ENCODE peak calls at places on chromosomes 4 and X, in nine cellular contexts. One of them, this sample, is unnamed. For H3K9me3, the result is how much of the 10 kb centered on the place peaks cover.

GRCh38 chr4:88792821-88793220 is 95.2 kb upstream of the NAP1L5 start:
- DNase-seq in GM12878: no peak
- DNase-seq in stomach: no peak
- DNase-seq in sigmoid colon: no peak
- DNase-seq in ovary: no peak
- DNase-seq in tibial nerve: no peak
- DNase-seq in esophagus muscularis mucosa: no peak
- DNase-seq in K562: no peak
- DNase-seq in A549: no peak
- DNase-seq in this sample: no peak

GRCh38 chr4:78512357-78512920 is 39.1 kb upstream of the ANXA3 start:
- DNase-seq in esophagus muscularis mucosa: no peak
- DNase-seq in tibial nerve: no peak
- DNase-seq in sigmoid colon: no peak
- DNase-seq in GM12878: no peak
- DNase-seq in A549: no peak
- DNase-seq in K562: no peak
- DNase-seq in ovary: no peak
- DNase-seq in stomach: peak
- DNase-seq in this sample: no peak

GRCh38 chr4:105246712-105247111 is 100.0 kb downstream of the TET2 start:
- DNase-seq in sigmoid colon: no peak
- DNase-seq in esophagus muscularis mucosa: no peak
- DNase-seq in stomach: no peak
- DNase-seq in K562: no peak
- DNase-seq in ovary: no peak
- DNase-seq in GM12878: no peak
- DNase-seq in A549: no peak
- DNase-seq in tibial nerve: no peak
- DNase-seq in this sample: no peak

GRCh38 chrX:1661048-1661921 is 46.4 kb downstream of the ASMT start:
- DNase-seq in ovary: no peak
- DNase-seq in stomach: peak
- DNase-seq in A549: no peak
- DNase-seq in GM12878: peak
- DNase-seq in tibial nerve: no peak
- DNase-seq in sigmoid colon: no peak
- DNase-seq in esophagus muscularis mucosa: no peak
- DNase-seq in K562: peak
- DNase-seq in this sample: no peak

GRCh38 chr4:185660340-185660739 is 125.0 kb upstream of the PDLIM3 start:
- DNase-seq in sigmoid colon: no peak
- DNase-seq in esophagus muscularis mucosa: no peak
- DNase-seq in ovary: no peak
- DNase-seq in K562: no peak
- DNase-seq in GM12878: no peak
- DNase-seq in tibial nerve: no peak
- DNase-seq in stomach: no peak
- DNase-seq in A549: no peak
- DNase-seq in this sample: no peak

GRCh38 chr4:15040916-15041463 is 38.7 kb downstream of the CPEB2 start:
- DNase-seq in GM12878: no peak
- DNase-seq in tibial nerve: no peak
- DNase-seq in stomach: no peak
- DNase-seq in sigmoid colon: no peak
- DNase-seq in ovary: no peak
- DNase-seq in esophagus muscularis mucosa: no peak
- DNase-seq in A549: no peak
- DNase-seq in K562: no peak
- DNase-seq in this sample: no peak

GRCh38 chr4:108941914-108942379 is 179.1 kb upstream of the ETNPPL start:
- DNase-seq in esophagus muscularis mucosa: no peak
- DNase-seq in K562: no peak
- DNase-seq in A549: no peak
- DNase-seq in tibial nerve: no peak
- DNase-seq in GM12878: no peak
- DNase-seq in sigmoid colon: no peak
- DNase-seq in ovary: no peak
- DNase-seq in stomach: no peak
- DNase-seq in this sample: no peak

GRCh38 chrX:41144873-41145272 is 59.6 kb downstream of the USP9X start:
- DNase-seq in sigmoid colon: no peak
- DNase-seq in esophagus muscularis mucosa: no peak
- DNase-seq in tibial nerve: no peak
- DNase-seq in A549: no peak
- DNase-seq in ovary: no peak
- DNase-seq in GM12878: no peak
- DNase-seq in K562: no peak
- DNase-seq in stomach: no peak
- DNase-seq in this sample: no peak

GRCh38 chrX:122943918-122944317 is 240.2 kb upstream of the GRIA3 start:
- DNase-seq in ovary: no peak
- DNase-seq in A549: no peak
- DNase-seq in esophagus muscularis mucosa: no peak
- DNase-seq in tibial nerve: no peak
- DNase-seq in K562: no peak
- DNase-seq in GM12878: no peak
- DNase-seq in sigmoid colon: no peak
- DNase-seq in stomach: no peak
- DNase-seq in this sample: no peak

GRCh38 chr4:2647403-2648158 is 108.6 kb downstream of the TNIP2 start:
- DNase-seq in esophagus muscularis mucosa: no peak
- DNase-seq in sigmoid colon: peak
- DNase-seq in A549: no peak
- DNase-seq in tibial nerve: no peak
- DNase-seq in GM12878: no peak
- DNase-seq in K562: no peak
- DNase-seq in ovary: no peak
- DNase-seq in stomach: no peak
- DNase-seq in this sample: peak

GRCh38 chr4:110049951-110050925 is 137.6 kb downstream of the EGF start:
- DNase-seq in ovary: no peak
- DNase-seq in esophagus muscularis mucosa: peak
- DNase-seq in sigmoid colon: no peak
- DNase-seq in GM12878: peak
- DNase-seq in A549: peak
- DNase-seq in K562: peak
- DNase-seq in tibial nerve: peak
- DNase-seq in stomach: peak
- DNase-seq in this sample: no peak

GRCh38 chrX:31546130-31546529 is 474.3 kb upstream of the FTHL17 start:
- DNase-seq in stomach: no peak
- DNase-seq in tibial nerve: no peak
- DNase-seq in GM12878: no peak
- DNase-seq in sigmoid colon: no peak
- DNase-seq in esophagus muscularis mucosa: no peak
- DNase-seq in ovary: no peak
- DNase-seq in A549: no peak
- DNase-seq in K562: peak
- DNase-seq in this sample: no peak

DNA sequence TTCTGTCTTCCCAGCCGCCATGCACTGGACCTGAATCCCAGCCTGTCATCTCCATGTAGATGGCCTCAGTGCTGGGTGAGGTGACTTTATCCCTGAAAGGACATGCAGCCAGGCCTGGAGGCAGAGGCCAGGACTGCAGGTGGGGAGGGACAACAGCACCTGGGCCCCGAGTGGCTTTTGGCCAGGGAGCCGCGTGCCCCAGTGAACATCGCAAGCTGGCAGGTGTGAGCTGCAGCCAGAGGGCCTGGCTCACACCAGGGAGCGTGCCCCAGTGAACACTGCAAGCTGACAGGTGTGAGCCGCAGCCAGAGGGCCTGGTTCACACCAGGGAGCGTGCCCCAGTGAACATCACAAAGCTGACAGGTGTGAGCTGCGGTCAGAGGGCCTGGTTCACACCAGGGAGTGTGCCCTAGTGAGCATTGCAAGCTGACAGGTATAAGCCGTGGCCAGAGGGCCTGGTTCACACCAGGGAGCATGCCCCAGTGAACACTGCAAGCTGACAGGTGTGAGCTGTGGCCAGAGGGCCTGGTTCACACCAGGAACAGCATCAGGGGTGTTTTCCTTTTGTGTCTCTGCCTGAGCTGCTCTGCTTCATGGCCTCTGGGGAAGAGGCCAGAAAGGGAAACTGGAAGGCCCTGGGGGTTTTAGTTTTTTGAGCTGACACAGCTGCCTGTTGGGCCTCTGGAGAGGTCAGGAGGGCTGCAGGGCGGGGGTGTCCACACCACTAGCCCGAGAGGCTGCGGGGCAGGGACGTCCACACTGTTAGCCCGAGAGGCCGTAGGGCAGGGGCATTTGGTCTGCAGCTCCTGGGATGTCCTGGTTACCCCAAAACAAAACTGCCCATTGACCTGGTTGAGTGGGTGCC is 22.7 kb upstream of the PSAPL1 start:
- DNase-seq in K562: no peak
- DNase-seq in ovary: no peak
- DNase-seq in stomach: no peak
- DNase-seq in sigmoid colon: no peak
- DNase-seq in tibial nerve: no peak
- DNase-seq in esophagus muscularis mucosa: no peak
- DNase-seq in GM12878: no peak
- DNase-seq in A549: no peak
- DNase-seq in this sample: no peak
- TF ChIP-seq EP300 in K562: no peak
- TF ChIP-seq EP300 in ovary: no peak
- TF ChIP-seq EP300 in stomach: no peak
- TF ChIP-seq EP300 in sigmoid colon: no peak
- TF ChIP-seq EP300 in tibial nerve: no peak
- TF ChIP-seq EP300 in esophagus muscularis mucosa: no peak
- TF ChIP-seq EP300 in GM12878: no peak
- TF ChIP-seq EP300 in A549: no peak
- TF ChIP-seq EP300 in this sample: no peak

DNA sequence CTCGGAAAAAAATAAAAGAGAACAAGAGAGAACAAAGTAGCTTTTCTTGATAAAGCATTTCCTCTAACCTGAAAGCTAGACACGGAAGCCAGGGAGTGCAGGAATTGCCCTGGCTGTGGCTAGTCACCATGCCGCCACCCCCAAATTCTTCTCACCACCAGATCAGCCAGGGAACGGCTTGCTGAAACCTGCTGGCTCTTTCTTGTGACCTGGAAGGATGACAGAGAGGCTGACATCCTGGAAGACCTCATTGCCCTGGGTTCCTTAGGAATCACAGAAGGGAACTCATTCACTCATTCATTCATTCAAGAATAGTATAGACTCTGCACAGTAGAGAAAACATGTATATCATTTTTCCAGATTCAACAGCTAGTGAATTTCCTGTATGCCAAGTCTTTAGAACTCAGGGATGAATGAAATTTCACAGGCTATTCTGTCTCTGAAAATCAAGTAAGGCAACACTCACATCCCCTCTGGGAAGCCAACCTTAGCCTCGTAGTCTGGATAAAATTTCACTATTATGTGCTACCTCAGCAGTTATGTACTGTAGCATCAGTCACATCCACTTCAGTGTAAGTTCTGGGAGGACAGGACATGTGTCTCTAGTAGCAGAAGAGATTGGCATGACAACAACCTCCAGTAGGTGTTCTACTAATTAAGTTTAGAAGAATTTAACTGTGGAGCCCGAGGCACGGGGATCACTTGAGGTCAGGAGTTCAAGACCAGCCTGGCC is 42.2 kb upstream of the HS3ST1 start:
- DNase-seq in stomach: no peak
- DNase-seq in ovary: no peak
- DNase-seq in tibial nerve: no peak
- DNase-seq in A549: no peak
- DNase-seq in esophagus muscularis mucosa: no peak
- DNase-seq in GM12878: no peak
- DNase-seq in K562: no peak
- DNase-seq in sigmoid colon: no peak
- DNase-seq in this sample: no peak
- H3K4me3 ChIP-seq in stomach: no peak
- H3K4me3 ChIP-seq in ovary: no peak
- H3K4me3 ChIP-seq in tibial nerve: no peak
- H3K4me3 ChIP-seq in A549: no peak
- H3K4me3 ChIP-seq in esophagus muscularis mucosa: no peak
- H3K4me3 ChIP-seq in GM12878: peak
- H3K4me3 ChIP-seq in K562: no peak
- H3K4me3 ChIP-seq in sigmoid colon: no peak
- H3K4me3 ChIP-seq in this sample: no peak

GRCh38 chr4:44988011-44988410 is 261.7 kb upstream of the GNPDA2 start:
- DNase-seq in sigmoid colon: no peak
- DNase-seq in A549: no peak
- DNase-seq in stomach: no peak
- DNase-seq in GM12878: no peak
- DNase-seq in tibial nerve: no peak
- DNase-seq in esophagus muscularis mucosa: no peak
- DNase-seq in ovary: no peak
- DNase-seq in K562: no peak
- DNase-seq in this sample: no peak

GRCh38 chr4:44985152-44985551 is 258.8 kb upstream of the GNPDA2 start:
- DNase-seq in stomach: no peak
- DNase-seq in A549: no peak
- DNase-seq in ovary: no peak
- DNase-seq in K562: no peak
- DNase-seq in tibial nerve: no peak
- DNase-seq in esophagus muscularis mucosa: no peak
- DNase-seq in sigmoid colon: no peak
- DNase-seq in GM12878: no peak
- DNase-seq in this sample: no peak

GRCh38 chr4:44985938-44986337 is 259.6 kb upstream of the GNPDA2 start:
- DNase-seq in esophagus muscularis mucosa: no peak
- DNase-seq in GM12878: no peak
- DNase-seq in stomach: no peak
- DNase-seq in ovary: no peak
- DNase-seq in tibial nerve: no peak
- DNase-seq in A549: no peak
- DNase-seq in sigmoid colon: no peak
- DNase-seq in K562: no peak
- DNase-seq in this sample: no peak

DNA sequence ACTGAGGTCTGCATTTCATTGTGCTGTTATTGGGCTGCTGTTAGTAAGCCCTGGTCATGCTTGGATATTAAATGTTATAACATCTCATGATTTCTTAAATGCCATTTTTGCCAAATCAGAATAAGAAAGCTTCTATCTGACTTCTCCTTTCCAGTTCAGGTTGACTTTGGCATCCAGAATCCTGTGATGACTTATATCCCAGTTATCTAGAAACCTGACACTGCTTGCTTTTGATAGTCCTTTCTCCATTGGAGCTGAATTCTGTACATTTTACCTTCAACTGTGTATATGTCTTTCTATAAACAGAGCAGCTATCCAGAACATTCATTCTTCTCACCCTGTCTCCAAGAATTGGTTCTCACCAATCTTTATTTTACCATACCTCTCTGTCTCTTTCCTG is 257.7 kb upstream of the GNPDA2 start:
- DNase-seq in stomach: no peak
- DNase-seq in GM12878: no peak
- DNase-seq in A549: no peak
- DNase-seq in tibial nerve: no peak
- DNase-seq in esophagus muscularis mucosa: no peak
- DNase-seq in sigmoid colon: no peak
- DNase-seq in ovary: no peak
- DNase-seq in K562: no peak
- DNase-seq in this sample: no peak
- H3K9me3 ChIP-seq in stomach: under half
- H3K9me3 ChIP-seq in GM12878: under half
- H3K9me3 ChIP-seq in A549: under half
- H3K9me3 ChIP-seq in tibial nerve: under half
- H3K9me3 ChIP-seq in esophagus muscularis mucosa: under half
- H3K9me3 ChIP-seq in sigmoid colon: under half
- H3K9me3 ChIP-seq in ovary: under half
- H3K9me3 ChIP-seq in K562: under half
- H3K9me3 ChIP-seq in this sample: under half

GRCh38 chr4:44056721-44057151 is 391.9 kb downstream of the KCTD8 start:
- DNase-seq in esophagus muscularis mucosa: no peak
- DNase-seq in K562: no peak
- DNase-seq in ovary: no peak
- DNase-seq in tibial nerve: no peak
- DNase-seq in sigmoid colon: no peak
- DNase-seq in GM12878: no peak
- DNase-seq in A549: no peak
- DNase-seq in stomach: no peak
- DNase-seq in this sample: no peak
- TF ChIP-seq EP300 in esophagus muscularis mucosa: no peak
- TF ChIP-seq EP300 in K562: no peak
- TF ChIP-seq EP300 in ovary: no peak
- TF ChIP-seq EP300 in tibial nerve: no peak
- TF ChIP-seq EP300 in sigmoid colon: no peak
- TF ChIP-seq EP300 in GM12878: no peak
- TF ChIP-seq EP300 in A549: no peak
- TF ChIP-seq EP300 in stomach: no peak
- TF ChIP-seq EP300 in this sample: no peak

This sample was measured in suprapubic skin.